ENCODE peak calls at places on chromosomes 16 and 17, in six cellular contexts. N is anterior cingulate cortex; O is activated T-cell treated with anti-CD3 and anti-CD28 coated beads, Interleukin-2, amount 50 U/mL, for 48 hours; M is NCI-H460; D is ascending aorta; A is GM23338. I is an unnamed sample.

GRCh38 chr16:69110406-69110805 is 5.0 kb downstream of the HAS3 start:
- DNase-seq in M (no peak), O (no peak), A (no peak), D (no peak), N (no peak), I (no peak)

GRCh38 chr16:68993885-68994284 is 111.6 kb upstream of the HAS3 start:
- DNase-seq in D (no peak), A (no peak), M (no peak), O (no peak), N (no peak), I (no peak)

GRCh38 chr17:31743767-31744166 is 115.3 kb downstream of the COPRS start:
- DNase-seq in M (no peak), O (no peak), N (no peak), A (peak; percentile 55), D (no peak), I (no peak)

GRCh38 chr17:5584971-5585794 is 874 bp upstream of the NLRP1 start:
- DNase-seq in D (no peak), O (no peak), N (no peak), M (peak; percentile 9), A (peak; percentile 23), I (no peak)

GRCh38 chr16:842061-842476 is 41.5 kb upstream of the GNG13 start:
- DNase-seq in M (no peak), A (no peak), D (no peak), N (no peak), O (no peak), I (no peak)

GRCh38 chr16:73505178-73505968 is 457.4 kb upstream of the ZFHX3 start:
- DNase-seq in D (no peak), O (no peak), N (no peak), M (no peak), A (no peak), I (no peak)

GRCh38 chr16:27642753-27643152 is 92.8 kb downstream of the KATNIP start:
- DNase-seq in A (peak; percentile 64), O (no peak), D (no peak), M (no peak), N (no peak), I (peak; percentile 42)

GRCh38 chr17:9306086-9306485 is 269.5 kb downstream of the STX8 start:
- DNase-seq in O (no peak), D (no peak), M (no peak), A (no peak), N (no peak), I (no peak)

GRCh38 chr17:67171560-67171959 is 73.4 kb downstream of the HELZ start:
- DNase-seq in O (no peak), A (no peak), N (no peak), D (no peak), M (no peak), I (no peak)

GRCh38 chr17:15255713-15256454 is 9.2 kb downstream of the PMP22 start:
- DNase-seq in O (no peak), A (no peak), N (no peak), D (no peak), M (no peak), I (no peak)

GRCh38 chr16:75053791-75054555 is 55.1 kb downstream of the ZNRF1 start:
- DNase-seq in A (no peak), D (no peak), O (no peak), N (no peak), M (peak; percentile 38), I (peak; percentile 0)

GRCh38 chr17:78838574-78839005 is 2.0 kb downstream of the USP36 start:
- DNase-seq in D (no peak), M (no peak), A (no peak), O (no peak), N (no peak), I (no peak)

GRCh38 chr17:80791758-80792284 is 199.8 kb upstream of the CHMP6 start:
- DNase-seq in N (no peak), O (peak; percentile 71), M (peak; percentile 85), D (peak; percentile 90), A (no peak), I (no peak)

GRCh38 chr17:65855245-65855644 is 293.8 kb upstream of the AXIN2 start:
- DNase-seq in O (no peak), A (peak; percentile 21), D (no peak), N (no peak), M (no peak), I (no peak)

GRCh38 chr16:29760567-29761279 is 14.9 kb upstream of the C16orf54 start:
- DNase-seq in O (no peak), D (no peak), N (no peak), A (no peak), M (no peak), I (no peak)

GRCh38 chr17:40437095-40437732 is 6.0 kb upstream of the IGFBP4 start:
- DNase-seq in O (no peak), M (no peak), A (no peak), N (peak; percentile 25), D (no peak), I (no peak)

GRCh38 chr16:66850115-66850815 is 6.1 kb downstream of the CA7 start:
- DNase-seq in M (no peak), A (no peak), N (no peak), O (no peak), D (no peak), I (no peak)

GRCh38 chr16:1300664-1301476 is 8.6 kb upstream of the UBE2I start:
- DNase-seq in N (peak; percentile 11), O (peak; percentile 88), A (peak; percentile 78), D (peak; percentile 76), M (peak; percentile 49), I (no peak)

GRCh38 chr17:56367381-56367780 is 214.1 kb downstream of the ANKFN1 start:
- DNase-seq in A (peak; percentile 3), M (no peak), D (no peak), O (no peak), N (no peak), I (no peak)

GRCh38 chr16:79469999-79470398 is 130.5 kb downstream of the MAF start:
- DNase-seq in D (peak; percentile 67), M (no peak), A (no peak), O (no peak), N (no peak), I (no peak)

GRCh38 chr16:17149904-17150483 is 320.8 kb downstream of the XYLT1 start:
- DNase-seq in D (no peak), N (no peak), A (peak; percentile 52), M (peak; percentile 27), O (no peak), I (no peak)

GRCh38 chr16:85309656-85310587 is 197.7 kb upstream of the CIBAR2 start:
- DNase-seq in O (peak; percentile 40), D (no peak), N (peak; percentile 88), A (peak; percentile 77), M (no peak), I (no peak)

GRCh38 chr17:5552841-5553240 is 31.5 kb downstream of the NLRP1 start:
- DNase-seq in M (no peak), N (no peak), O (no peak), D (no peak), A (no peak), I (no peak)

GRCh38 chr16:50193594-50193993 is 40.5 kb downstream of the TENT4B start:
- DNase-seq in A (no peak), M (no peak), N (no peak), D (no peak), O (no peak), I (no peak)

GRCh38 chr17:73288534-73289302 is 23.1 kb downstream of the CDC42EP4 start:
- DNase-seq in D (no peak), O (no peak), M (no peak), N (no peak), A (no peak), I (no peak)

GRCh38 chr16:21263640-21264211 is 14.4 kb downstream of the CRYM start:
- DNase-seq in A (no peak), N (no peak), M (no peak), D (peak; percentile 46), O (no peak), I (no peak)

GRCh38 chr17:79783891-79784290 is 5.9 kb downstream of the CBX2 start:
- DNase-seq in O (no peak), D (no peak), N (no peak), A (no peak), M (no peak), I (no peak)

GRCh38 chr17:60077672-60078519 is 825 bp downstream of the HEATR6 start:
- DNase-seq in N (no peak), A (no peak), M (peak; percentile 6), D (no peak), O (no peak), I (no peak)

GRCh38 chr16:68722119-68723024 is 14.7 kb upstream of the CDH1 start:
- DNase-seq in O (no peak), A (no peak), N (no peak), M (no peak), D (no peak), I (no peak)

GRCh38 chr17:30237296-30238002 is 2.0 kb upstream of the SLC6A4 start:
- DNase-seq in M (no peak), O (no peak), D (no peak), N (no peak), A (peak; percentile 47), I (no peak)

GRCh38 chr17:75404739-75405364 is 626 bp downstream of the GRB2 start:
- DNase-seq in O (peak; percentile 75), A (peak; percentile 57), M (peak; percentile 7), N (peak; percentile 44), D (peak; percentile 71), I (no peak)

GRCh38 chr16:23902223-23903000 is 66.6 kb downstream of the PRKCB start:
- DNase-seq in N (no peak), D (no peak), A (no peak), O (no peak), M (no peak), I (no peak)

I was measured in NCI-H1694.